ENCODE peak calls at places on chromosomes 13 and 19, in four cellular contexts. One of them, this sample, is unnamed.

GRCh38 chr19:18063463-18063862 is 23.3 kb downstream of the IL12RB1 start:
- DNase-seq in activated gamma-delta T cell treated with anti-CD3 and anti-CD28 coated beads, Interleukin-2, amount 50 U/mL, for 16 hours: no peak
- DNase-seq in thyroid gland: no peak
- DNase-seq in cardiac muscle cell: no peak
- DNase-seq in this sample: no peak

GRCh38 chr13:111664060-111664459 is 343.6 kb downstream of the TEX29 start:
- DNase-seq in activated gamma-delta T cell treated with anti-CD3 and anti-CD28 coated beads, Interleukin-2, amount 50 U/mL, for 16 hours: no peak
- DNase-seq in thyroid gland: no peak
- DNase-seq in cardiac muscle cell: no peak
- DNase-seq in this sample: no peak

GRCh38 chr19:29660835-29661234 is 4.4 kb upstream of the PLEKHF1 start:
- DNase-seq in activated gamma-delta T cell treated with anti-CD3 and anti-CD28 coated beads, Interleukin-2, amount 50 U/mL, for 16 hours: no peak
- DNase-seq in thyroid gland: no peak
- DNase-seq in cardiac muscle cell: peak; percentile 33
- DNase-seq in this sample: no peak

GRCh38 chr13:64471916-64472315 is 2758.2 kb downstream of the PCDH9 start:
- DNase-seq in activated gamma-delta T cell treated with anti-CD3 and anti-CD28 coated beads, Interleukin-2, amount 50 U/mL, for 16 hours: no peak
- DNase-seq in thyroid gland: no peak
- DNase-seq in cardiac muscle cell: peak; percentile 62
- DNase-seq in this sample: peak; percentile 6

GRCh38 chr13:60627071-60627686 is 230.2 kb downstream of the TDRD3 start:
- DNase-seq in activated gamma-delta T cell treated with anti-CD3 and anti-CD28 coated beads, Interleukin-2, amount 50 U/mL, for 16 hours: no peak
- DNase-seq in thyroid gland: peak; percentile 25
- DNase-seq in cardiac muscle cell: peak; percentile 48
- DNase-seq in this sample: peak; percentile 11

GRCh38 chr19:42198676-42199439 is 18.6 kb downstream of the DEDD2 start:
- DNase-seq in activated gamma-delta T cell treated with anti-CD3 and anti-CD28 coated beads, Interleukin-2, amount 50 U/mL, for 16 hours: peak; percentile 65
- DNase-seq in thyroid gland: peak; percentile 15
- DNase-seq in cardiac muscle cell: no peak
- DNase-seq in this sample: no peak

GRCh38 chr13:50969691-50970090 is 60.1 kb downstream of the RNASEH2B start:
- DNase-seq in activated gamma-delta T cell treated with anti-CD3 and anti-CD28 coated beads, Interleukin-2, amount 50 U/mL, for 16 hours: no peak
- DNase-seq in thyroid gland: no peak
- DNase-seq in cardiac muscle cell: peak; percentile 34
- DNase-seq in this sample: no peak

GRCh38 chr19:55563261-55563690 is 17.4 kb downstream of the ZNF579 start:
- DNase-seq in activated gamma-delta T cell treated with anti-CD3 and anti-CD28 coated beads, Interleukin-2, amount 50 U/mL, for 16 hours: no peak
- DNase-seq in thyroid gland: no peak
- DNase-seq in cardiac muscle cell: peak; percentile 66
- DNase-seq in this sample: no peak

GRCh38 chr13:61765181-61765742 is 349.6 kb upstream of the PCDH20 start:
- DNase-seq in activated gamma-delta T cell treated with anti-CD3 and anti-CD28 coated beads, Interleukin-2, amount 50 U/mL, for 16 hours: no peak
- DNase-seq in thyroid gland: peak; percentile 9
- DNase-seq in cardiac muscle cell: no peak
- DNase-seq in this sample: no peak

GRCh38 chr13:82625753-82626152 is 1256.5 kb downstream of the SLITRK1 start:
- DNase-seq in activated gamma-delta T cell treated with anti-CD3 and anti-CD28 coated beads, Interleukin-2, amount 50 U/mL, for 16 hours: no peak
- DNase-seq in thyroid gland: no peak
- DNase-seq in cardiac muscle cell: no peak
- DNase-seq in this sample: no peak

GRCh38 chr19:54523403-54523802 is 20.8 kb downstream of the LAIR2 start:
- DNase-seq in activated gamma-delta T cell treated with anti-CD3 and anti-CD28 coated beads, Interleukin-2, amount 50 U/mL, for 16 hours: no peak
- DNase-seq in thyroid gland: no peak
- DNase-seq in cardiac muscle cell: peak; percentile 2
- DNase-seq in this sample: no peak

GRCh38 chr13:35857769-35858168 is 273.4 kb downstream of the DCLK1 start:
- DNase-seq in activated gamma-delta T cell treated with anti-CD3 and anti-CD28 coated beads, Interleukin-2, amount 50 U/mL, for 16 hours: no peak
- DNase-seq in thyroid gland: no peak
- DNase-seq in cardiac muscle cell: peak; percentile 33
- DNase-seq in this sample: no peak

GRCh38 chr19:1522061-1522460 is 1.8 kb upstream of the PLK5 start:
- DNase-seq in activated gamma-delta T cell treated with anti-CD3 and anti-CD28 coated beads, Interleukin-2, amount 50 U/mL, for 16 hours: no peak
- DNase-seq in thyroid gland: no peak
- DNase-seq in cardiac muscle cell: peak; percentile 37
- DNase-seq in this sample: no peak

GRCh38 chr19:57708641-57709354 is at the start of gene ZNF154:
- DNase-seq in activated gamma-delta T cell treated with anti-CD3 and anti-CD28 coated beads, Interleukin-2, amount 50 U/mL, for 16 hours: peak; percentile 8
- DNase-seq in thyroid gland: peak; percentile 74
- DNase-seq in cardiac muscle cell: peak; percentile 86
- DNase-seq in this sample: no peak

GRCh38 chr13:85520445-85520844 is 278.8 kb downstream of the SLITRK6 start:
- DNase-seq in activated gamma-delta T cell treated with anti-CD3 and anti-CD28 coated beads, Interleukin-2, amount 50 U/mL, for 16 hours: no peak
- DNase-seq in thyroid gland: no peak
- DNase-seq in cardiac muscle cell: peak; percentile 46
- DNase-seq in this sample: no peak

GRCh38 chr19:7533281-7533819 is 2.2 kb upstream of the PNPLA6 start:
- DNase-seq in activated gamma-delta T cell treated with anti-CD3 and anti-CD28 coated beads, Interleukin-2, amount 50 U/mL, for 16 hours: no peak
- DNase-seq in thyroid gland: peak; percentile 61
- DNase-seq in cardiac muscle cell: peak; percentile 79
- DNase-seq in this sample: no peak

GRCh38 chr19:41906271-41906670 is 22.0 kb downstream of the ERFL start:
- DNase-seq in activated gamma-delta T cell treated with anti-CD3 and anti-CD28 coated beads, Interleukin-2, amount 50 U/mL, for 16 hours: no peak
- DNase-seq in thyroid gland: no peak
- DNase-seq in cardiac muscle cell: no peak
- DNase-seq in this sample: no peak

GRCh38 chr13:59478908-59479307 is 684.8 kb downstream of the DIAPH3 start:
- DNase-seq in activated gamma-delta T cell treated with anti-CD3 and anti-CD28 coated beads, Interleukin-2, amount 50 U/mL, for 16 hours: no peak
- DNase-seq in thyroid gland: no peak
- DNase-seq in cardiac muscle cell: no peak
- DNase-seq in this sample: no peak

GRCh38 chr19:47511681-47512080 is 3.2 kb downstream of the NAPA start:
- DNase-seq in activated gamma-delta T cell treated with anti-CD3 and anti-CD28 coated beads, Interleukin-2, amount 50 U/mL, for 16 hours: no peak
- DNase-seq in thyroid gland: no peak
- DNase-seq in cardiac muscle cell: peak; percentile 52
- DNase-seq in this sample: no peak

GRCh38 chr13:34294483-34295129 is 476.7 kb downstream of the RFC3 start:
- DNase-seq in activated gamma-delta T cell treated with anti-CD3 and anti-CD28 coated beads, Interleukin-2, amount 50 U/mL, for 16 hours: no peak
- DNase-seq in thyroid gland: peak; percentile 42
- DNase-seq in cardiac muscle cell: peak; percentile 37
- DNase-seq in this sample: peak; percentile 1

GRCh38 chr19:33292595-33293254 is 9.6 kb downstream of the CEBPA start:
- DNase-seq in activated gamma-delta T cell treated with anti-CD3 and anti-CD28 coated beads, Interleukin-2, amount 50 U/mL, for 16 hours: no peak
- DNase-seq in thyroid gland: peak; percentile 70
- DNase-seq in cardiac muscle cell: peak; percentile 18
- DNase-seq in this sample: no peak

GRCh38 chr13:19818223-19818842 is 35.6 kb upstream of the PSPC1 start:
- DNase-seq in activated gamma-delta T cell treated with anti-CD3 and anti-CD28 coated beads, Interleukin-2, amount 50 U/mL, for 16 hours: no peak
- DNase-seq in thyroid gland: peak; percentile 94
- DNase-seq in cardiac muscle cell: peak; percentile 47
- DNase-seq in this sample: peak; percentile 71

GRCh38 chr19:1650627-1651009 is 1.8 kb downstream of the TCF3 start:
- DNase-seq in activated gamma-delta T cell treated with anti-CD3 and anti-CD28 coated beads, Interleukin-2, amount 50 U/mL, for 16 hours: no peak
- DNase-seq in thyroid gland: no peak
- DNase-seq in cardiac muscle cell: peak; percentile 28
- DNase-seq in this sample: no peak

GRCh38 chr13:112545866-112546265 is 42.1 kb downstream of the TUBGCP3 start:
- DNase-seq in activated gamma-delta T cell treated with anti-CD3 and anti-CD28 coated beads, Interleukin-2, amount 50 U/mL, for 16 hours: no peak
- DNase-seq in thyroid gland: no peak
- DNase-seq in cardiac muscle cell: peak; percentile 80
- DNase-seq in this sample: no peak

GRCh38 chr19:5041168-5042038 is 72.5 kb downstream of the KDM4B start:
- DNase-seq in activated gamma-delta T cell treated with anti-CD3 and anti-CD28 coated beads, Interleukin-2, amount 50 U/mL, for 16 hours: no peak
- DNase-seq in thyroid gland: no peak
- DNase-seq in cardiac muscle cell: no peak
- DNase-seq in this sample: peak; percentile 40

GRCh38 chr13:111897178-111897845 is 169.6 kb upstream of the SOX1 start:
- DNase-seq in activated gamma-delta T cell treated with anti-CD3 and anti-CD28 coated beads, Interleukin-2, amount 50 U/mL, for 16 hours: no peak
- DNase-seq in thyroid gland: no peak
- DNase-seq in cardiac muscle cell: no peak
- DNase-seq in this sample: no peak

GRCh38 chr19:35911790-35912189 is 3.7 kb upstream of the TYROBP start:
- DNase-seq in activated gamma-delta T cell treated with anti-CD3 and anti-CD28 coated beads, Interleukin-2, amount 50 U/mL, for 16 hours: no peak
- DNase-seq in thyroid gland: peak; percentile 97
- DNase-seq in cardiac muscle cell: no peak
- DNase-seq in this sample: no peak

GRCh38 chr13:42170029-42170428 is 101.9 kb upstream of the AKAP11 start:
- DNase-seq in activated gamma-delta T cell treated with anti-CD3 and anti-CD28 coated beads, Interleukin-2, amount 50 U/mL, for 16 hours: no peak
- DNase-seq in thyroid gland: no peak
- DNase-seq in cardiac muscle cell: no peak
- DNase-seq in this sample: no peak

GRCh38 chr13:51284339-51284738 is 55.2 kb upstream of the SERPINE3 start:
- DNase-seq in activated gamma-delta T cell treated with anti-CD3 and anti-CD28 coated beads, Interleukin-2, amount 50 U/mL, for 16 hours: no peak
- DNase-seq in thyroid gland: peak; percentile 9
- DNase-seq in cardiac muscle cell: no peak
- DNase-seq in this sample: no peak